ENCODE peak calls at places on chromosome 16, in nine cellular contexts. One of them, this sample, is unnamed. For H3K4me1 and H3K36me3, the result is how much of the 10 kb centered on the place peaks cover.

GRCh38 chr16:11232852-11233726 is 22.9 kb downstream of the SOCS1 start:
- DNase-seq in PC-3: no peak
- DNase-seq in transverse colon: peak
- DNase-seq in tibial nerve: no peak
- DNase-seq in spleen: peak
- DNase-seq in sigmoid colon: no peak
- DNase-seq in stomach: peak
- DNase-seq in esophagus squamous epithelium: no peak
- DNase-seq in mammary epithelial cell: no peak
- DNase-seq in this sample: peak

GRCh38 chr16:68823401-68823800 is 19.9 kb upstream of the TANGO6 start:
- DNase-seq in PC-3: no peak
- DNase-seq in transverse colon: no peak
- DNase-seq in tibial nerve: no peak
- DNase-seq in spleen: no peak
- DNase-seq in sigmoid colon: no peak
- DNase-seq in stomach: no peak
- DNase-seq in esophagus squamous epithelium: no peak
- DNase-seq in mammary epithelial cell: peak
- DNase-seq in this sample: no peak

GRCh38 chr16:75099738-75100615 is 16.6 kb downstream of the LDHD start:
- DNase-seq in PC-3: no peak
- DNase-seq in transverse colon: no peak
- DNase-seq in tibial nerve: no peak
- DNase-seq in spleen: peak
- DNase-seq in sigmoid colon: no peak
- DNase-seq in stomach: no peak
- DNase-seq in esophagus squamous epithelium: no peak
- DNase-seq in mammary epithelial cell: no peak
- DNase-seq in this sample: peak

GRCh38 chr16:86024210-86024609 is 125.2 kb downstream of the IRF8 start:
- DNase-seq in PC-3: no peak
- DNase-seq in transverse colon: no peak
- DNase-seq in tibial nerve: no peak
- DNase-seq in spleen: no peak
- DNase-seq in sigmoid colon: no peak
- DNase-seq in stomach: no peak
- DNase-seq in esophagus squamous epithelium: no peak
- DNase-seq in mammary epithelial cell: no peak
- DNase-seq in this sample: no peak

GRCh38 chr16:84053237-84053636 is 10.6 kb upstream of the SLC38A8 start:
- DNase-seq in PC-3: no peak
- DNase-seq in transverse colon: peak
- DNase-seq in tibial nerve: no peak
- DNase-seq in spleen: peak
- DNase-seq in sigmoid colon: peak
- DNase-seq in stomach: no peak
- DNase-seq in esophagus squamous epithelium: no peak
- DNase-seq in mammary epithelial cell: no peak
- DNase-seq in this sample: no peak

GRCh38 chr16:85245307-85246172 is 133.3 kb upstream of the CIBAR2 start:
- DNase-seq in PC-3: peak
- DNase-seq in transverse colon: peak
- DNase-seq in tibial nerve: peak
- DNase-seq in spleen: no peak
- DNase-seq in sigmoid colon: peak
- DNase-seq in stomach: peak
- DNase-seq in esophagus squamous epithelium: no peak
- DNase-seq in mammary epithelial cell: peak
- DNase-seq in this sample: peak

GRCh38 chr16:2528161-2529060 is 2.8 kb downstream of the CEMP1 start:
- DNase-seq in PC-3: no peak
- DNase-seq in transverse colon: no peak
- DNase-seq in tibial nerve: no peak
- DNase-seq in spleen: peak
- DNase-seq in sigmoid colon: peak
- DNase-seq in stomach: no peak
- DNase-seq in esophagus squamous epithelium: no peak
- DNase-seq in mammary epithelial cell: no peak
- DNase-seq in this sample: no peak

GRCh38 chr16:19704321-19705130 is 13.5 kb downstream of the KNOP1 start:
- DNase-seq in PC-3: peak
- DNase-seq in transverse colon: no peak
- DNase-seq in tibial nerve: peak
- DNase-seq in spleen: peak
- DNase-seq in sigmoid colon: peak
- DNase-seq in stomach: no peak
- DNase-seq in esophagus squamous epithelium: no peak
- DNase-seq in mammary epithelial cell: peak
- DNase-seq in this sample: no peak

GRCh38 chr16:83701494-83701893 is 106.3 kb upstream of the HSBP1 start:
- DNase-seq in PC-3: peak
- DNase-seq in transverse colon: no peak
- DNase-seq in tibial nerve: no peak
- DNase-seq in spleen: no peak
- DNase-seq in sigmoid colon: no peak
- DNase-seq in stomach: no peak
- DNase-seq in esophagus squamous epithelium: no peak
- DNase-seq in mammary epithelial cell: peak
- DNase-seq in this sample: peak

GRCh38 chr16:58236831-58237230 is 38.9 kb upstream of the CSNK2A2 start:
- DNase-seq in PC-3: no peak
- DNase-seq in transverse colon: no peak
- DNase-seq in tibial nerve: no peak
- DNase-seq in spleen: no peak
- DNase-seq in sigmoid colon: no peak
- DNase-seq in stomach: no peak
- DNase-seq in esophagus squamous epithelium: no peak
- DNase-seq in mammary epithelial cell: no peak
- DNase-seq in this sample: no peak

GRCh38 chr16:2015117-2015946 is 4.3 kb upstream of the NPW start:
- DNase-seq in PC-3: peak
- DNase-seq in transverse colon: peak
- DNase-seq in tibial nerve: no peak
- DNase-seq in spleen: no peak
- DNase-seq in sigmoid colon: no peak
- DNase-seq in stomach: peak
- DNase-seq in esophagus squamous epithelium: no peak
- DNase-seq in mammary epithelial cell: peak
- DNase-seq in this sample: no peak

GRCh38 chr16:25198021-25198420 is 18.7 kb upstream of the AQP8 start:
- DNase-seq in PC-3: peak
- DNase-seq in transverse colon: no peak
- DNase-seq in tibial nerve: no peak
- DNase-seq in spleen: no peak
- DNase-seq in sigmoid colon: no peak
- DNase-seq in stomach: no peak
- DNase-seq in esophagus squamous epithelium: no peak
- DNase-seq in mammary epithelial cell: peak
- DNase-seq in this sample: no peak

GRCh38 chr16:71552698-71553503 is 24.0 kb downstream of the TAT start:
- DNase-seq in PC-3: peak
- DNase-seq in transverse colon: no peak
- DNase-seq in tibial nerve: no peak
- DNase-seq in spleen: no peak
- DNase-seq in sigmoid colon: no peak
- DNase-seq in stomach: no peak
- DNase-seq in esophagus squamous epithelium: no peak
- DNase-seq in mammary epithelial cell: peak
- DNase-seq in this sample: no peak

GRCh38 chr16:17379121-17379571 is 91.6 kb downstream of the XYLT1 start:
- DNase-seq in PC-3: no peak
- DNase-seq in transverse colon: peak
- DNase-seq in tibial nerve: no peak
- DNase-seq in spleen: no peak
- DNase-seq in sigmoid colon: peak
- DNase-seq in stomach: no peak
- DNase-seq in esophagus squamous epithelium: no peak
- DNase-seq in mammary epithelial cell: no peak
- DNase-seq in this sample: no peak

GRCh38 chr16:87721622-87722565 is 43.9 kb downstream of the KLHDC4 start:
- DNase-seq in PC-3: no peak
- DNase-seq in transverse colon: no peak
- DNase-seq in tibial nerve: no peak
- DNase-seq in spleen: no peak
- DNase-seq in sigmoid colon: no peak
- DNase-seq in stomach: no peak
- DNase-seq in esophagus squamous epithelium: no peak
- DNase-seq in mammary epithelial cell: no peak
- DNase-seq in this sample: no peak

GRCh38 chr16:67873435-67874146 is 739 bp downstream of the EDC4 start:
- DNase-seq in PC-3: no peak
- DNase-seq in transverse colon: peak
- DNase-seq in tibial nerve: no peak
- DNase-seq in spleen: no peak
- DNase-seq in sigmoid colon: no peak
- DNase-seq in stomach: no peak
- DNase-seq in esophagus squamous epithelium: no peak
- DNase-seq in mammary epithelial cell: peak
- DNase-seq in this sample: no peak

GRCh38 chr16:68013440-68013839 is 2.3 kb downstream of the DPEP2NB start:
- DNase-seq in PC-3: no peak
- DNase-seq in transverse colon: no peak
- DNase-seq in tibial nerve: no peak
- DNase-seq in spleen: no peak
- DNase-seq in sigmoid colon: no peak
- DNase-seq in stomach: no peak
- DNase-seq in esophagus squamous epithelium: no peak
- DNase-seq in mammary epithelial cell: peak
- DNase-seq in this sample: no peak

GRCh38 chr16:67022531-67023214 is 6.3 kb upstream of the CBFB start:
- DNase-seq in PC-3: peak
- DNase-seq in transverse colon: no peak
- DNase-seq in tibial nerve: no peak
- DNase-seq in spleen: no peak
- DNase-seq in sigmoid colon: no peak
- DNase-seq in stomach: peak
- DNase-seq in esophagus squamous epithelium: no peak
- DNase-seq in mammary epithelial cell: no peak
- DNase-seq in this sample: no peak

GRCh38 chr16:660459-661183 is 7.3 kb upstream of the RHOT2 start:
- DNase-seq in PC-3: peak
- DNase-seq in transverse colon: peak
- DNase-seq in tibial nerve: peak
- DNase-seq in spleen: peak
- DNase-seq in sigmoid colon: peak
- DNase-seq in stomach: peak
- DNase-seq in esophagus squamous epithelium: no peak
- DNase-seq in mammary epithelial cell: peak
- DNase-seq in this sample: peak

GRCh38 chr16:5918553-5919127 is 821.0 kb upstream of the EEF2KMT start:
- DNase-seq in PC-3: no peak
- DNase-seq in transverse colon: peak
- DNase-seq in tibial nerve: no peak
- DNase-seq in spleen: no peak
- DNase-seq in sigmoid colon: no peak
- DNase-seq in stomach: no peak
- DNase-seq in esophagus squamous epithelium: no peak
- DNase-seq in mammary epithelial cell: no peak
- DNase-seq in this sample: no peak
- TF ChIP-seq CTCF in PC-3: no peak
- TF ChIP-seq CTCF in transverse colon: peak
- TF ChIP-seq CTCF in tibial nerve: no peak
- TF ChIP-seq CTCF in spleen: no peak
- TF ChIP-seq CTCF in sigmoid colon: no peak
- TF ChIP-seq CTCF in stomach: no peak
- TF ChIP-seq CTCF in esophagus squamous epithelium: peak
- TF ChIP-seq CTCF in mammary epithelial cell: no peak
- TF ChIP-seq CTCF in this sample: no peak

GRCh38 chr16:4051591-4051990 is 64.7 kb downstream of the ADCY9 start:
- DNase-seq in PC-3: no peak
- DNase-seq in transverse colon: no peak
- DNase-seq in tibial nerve: no peak
- DNase-seq in spleen: no peak
- DNase-seq in sigmoid colon: no peak
- DNase-seq in stomach: no peak
- DNase-seq in esophagus squamous epithelium: no peak
- DNase-seq in mammary epithelial cell: peak
- DNase-seq in this sample: no peak
- H3K4me1 ChIP-seq in PC-3: under half
- H3K4me1 ChIP-seq in transverse colon: under half
- H3K4me1 ChIP-seq in tibial nerve: under half
- H3K4me1 ChIP-seq in spleen: under half
- H3K4me1 ChIP-seq in sigmoid colon: under half
- H3K4me1 ChIP-seq in stomach: under half
- H3K4me1 ChIP-seq in esophagus squamous epithelium: under half
- H3K4me1 ChIP-seq in mammary epithelial cell: under half
- H3K4me1 ChIP-seq in this sample: under half

GRCh38 chr16:70258065-70258464 is 6.3 kb upstream of the EXOSC6 start:
- DNase-seq in PC-3: no peak
- DNase-seq in transverse colon: no peak
- DNase-seq in tibial nerve: no peak
- DNase-seq in spleen: no peak
- DNase-seq in sigmoid colon: no peak
- DNase-seq in stomach: no peak
- DNase-seq in esophagus squamous epithelium: no peak
- DNase-seq in mammary epithelial cell: no peak
- DNase-seq in this sample: no peak
- H3K36me3 ChIP-seq in PC-3: under half
- H3K36me3 ChIP-seq in transverse colon: under half
- H3K36me3 ChIP-seq in tibial nerve: under half
- H3K36me3 ChIP-seq in spleen: half or more
- H3K36me3 ChIP-seq in sigmoid colon: half or more
- H3K36me3 ChIP-seq in stomach: half or more
- H3K36me3 ChIP-seq in esophagus squamous epithelium: half or more
- H3K36me3 ChIP-seq in mammary epithelial cell: half or more
- H3K36me3 ChIP-seq in this sample: half or more

GRCh38 chr16:15947983-15948509 is 1.4 kb upstream of the ABCC1 start:
- DNase-seq in PC-3: no peak
- DNase-seq in transverse colon: no peak
- DNase-seq in tibial nerve: no peak
- DNase-seq in spleen: no peak
- DNase-seq in sigmoid colon: no peak
- DNase-seq in stomach: no peak
- DNase-seq in esophagus squamous epithelium: no peak
- DNase-seq in mammary epithelial cell: no peak
- DNase-seq in this sample: no peak

GRCh38 chr16:15950869-15951268 is 1.5 kb downstream of the ABCC1 start:
- DNase-seq in PC-3: no peak
- DNase-seq in transverse colon: no peak
- DNase-seq in tibial nerve: no peak
- DNase-seq in spleen: no peak
- DNase-seq in sigmoid colon: no peak
- DNase-seq in stomach: no peak
- DNase-seq in esophagus squamous epithelium: no peak
- DNase-seq in mammary epithelial cell: no peak
- DNase-seq in this sample: no peak

GRCh38 chr16:15950167-15950854 is 895 bp downstream of the ABCC1 start:
- DNase-seq in PC-3: peak
- DNase-seq in transverse colon: peak
- DNase-seq in tibial nerve: no peak
- DNase-seq in spleen: no peak
- DNase-seq in sigmoid colon: peak
- DNase-seq in stomach: peak
- DNase-seq in esophagus squamous epithelium: no peak
- DNase-seq in mammary epithelial cell: peak
- DNase-seq in this sample: no peak

GRCh38 chr16:15948532-15949209 is 745 bp upstream of the ABCC1 start:
- DNase-seq in PC-3: no peak
- DNase-seq in transverse colon: peak
- DNase-seq in tibial nerve: no peak
- DNase-seq in spleen: peak
- DNase-seq in sigmoid colon: no peak
- DNase-seq in stomach: no peak
- DNase-seq in esophagus squamous epithelium: no peak
- DNase-seq in mammary epithelial cell: no peak
- DNase-seq in this sample: no peak

GRCh38 chr16:15949210-15950166 is at the start of gene ABCC1:
- DNase-seq in PC-3: peak
- DNase-seq in transverse colon: peak
- DNase-seq in tibial nerve: no peak
- DNase-seq in spleen: peak
- DNase-seq in sigmoid colon: no peak
- DNase-seq in stomach: peak
- DNase-seq in esophagus squamous epithelium: no peak
- DNase-seq in mammary epithelial cell: peak
- DNase-seq in this sample: peak
- TF ChIP-seq CTCF in PC-3: peak
- TF ChIP-seq CTCF in transverse colon: no peak
- TF ChIP-seq CTCF in tibial nerve: no peak
- TF ChIP-seq CTCF in spleen: no peak
- TF ChIP-seq CTCF in sigmoid colon: no peak
- TF ChIP-seq CTCF in stomach: no peak
- TF ChIP-seq CTCF in esophagus squamous epithelium: no peak
- TF ChIP-seq CTCF in mammary epithelial cell: no peak
- TF ChIP-seq CTCF in this sample: no peak

This sample was measured in heart left ventricle.